ENCODE peak calls at places on chromosome 2, in six cellular contexts. T, G, I, F, N and U are unnamed samples.

GRCh38 chr2:45145073-45145899 is 136.0 kb upstream of the SIX2 start:
- DNase-seq in T (no peak), F (no peak), I (no peak), N (no peak), G (no peak), U (no peak)

GRCh38 chr2:240200230-240201051 is 60.0 kb upstream of the OTOS start:
- DNase-seq in I (no peak), T (no peak), F (no peak), N (no peak), G (no peak), U (no peak)

GRCh38 chr2:70709275-70709674 is 58.7 kb downstream of the ADD2 start:
- DNase-seq in F (no peak), G (no peak), N (no peak), I (no peak), T (no peak), U (no peak)

GRCh38 chr2:85987266-85988178 is 98.7 kb upstream of the ST3GAL5 start:
- DNase-seq in T (no peak), I (no peak), G (no peak), N (no peak), F (no peak), U (no peak)

GRCh38 chr2:99085400-99085799 is 56.1 kb upstream of the C2orf15 start:
- DNase-seq in N (no peak), G (no peak), T (no peak), I (no peak), F (no peak), U (peak)

GRCh38 chr2:46326231-46326980 is 29.2 kb downstream of the EPAS1 start:
- DNase-seq in F (no peak), I (peak), T (no peak), N (peak), G (no peak), U (no peak)

GRCh38 chr2:38722271-38723115 is 28.7 kb downstream of the SRSF7 start:
- DNase-seq in I (no peak), T (no peak), N (no peak), F (peak), G (peak), U (no peak)

GRCh38 chr2:234388591-234388990 is 108.3 kb downstream of the ARL4C start:
- DNase-seq in T (no peak), F (no peak), I (no peak), G (no peak), N (no peak), U (no peak)

GRCh38 chr2:217054791-217055190 is 194.9 kb upstream of the TNP1 start:
- DNase-seq in I (no peak), N (no peak), F (no peak), G (no peak), T (no peak), U (no peak)

GRCh38 chr2:78351208-78351607 is 674.3 kb upstream of the REG3G start:
- DNase-seq in F (no peak), G (no peak), T (no peak), I (peak), N (no peak), U (peak)

GRCh38 chr2:73700111-73700510 is 37.0 kb downstream of the TPRKB start:
- DNase-seq in N (no peak), T (no peak), I (no peak), F (no peak), G (no peak), U (no peak)

GRCh38 chr2:217218269-217219140 is 358.6 kb upstream of the TNP1 start:
- DNase-seq in F (no peak), T (no peak), G (no peak), I (no peak), N (no peak), U (no peak)

GRCh38 chr2:43220982-43221659 is 5.3 kb downstream of the ZFP36L2 start:
- DNase-seq in F (no peak), I (no peak), G (no peak), N (no peak), T (no peak), U (peak)

GRCh38 chr2:100119235-100119634 is 23.2 kb downstream of the AFF3 start:
- DNase-seq in F (no peak), I (no peak), N (no peak), T (no peak), G (no peak), U (no peak)